ENCODE peak calls at places on chromosomes 12 and 14, in five cellular contexts. K is GM12865; C is CD8-positive, alpha-beta T cell; T is foreskin fibroblast; E is AG04450. D is an unnamed sample.

GRCh38 chr14:61280526-61281185 is 482 bp downstream of the TMEM30B start:
- DNase-seq in K (peak), C (peak), T (peak), E (no peak), D (no peak)

GRCh38 chr14:100740931-100741330 is 14.2 kb downstream of the DLK1 start:
- DNase-seq in K (no peak), C (no peak), T (no peak), E (no peak), D (no peak)

GRCh38 chr14:102928412-102929348 is 6.2 kb downstream of the AMN start:
- DNase-seq in K (peak), C (peak), T (peak), E (no peak), D (peak)

GRCh38 chr12:124655317-124656213 is 88.2 kb upstream of the NCOR2 start:
- DNase-seq in K (no peak), C (no peak), T (peak), E (peak), D (no peak)

GRCh38 chr12:51726931-51727330 is 121.6 kb downstream of the FIGNL2 start:
- DNase-seq in K (no peak), C (no peak), T (peak), E (no peak), D (no peak)

GRCh38 chr14:55129428-55130193 is 559 bp downstream of the LGALS3 start:
- DNase-seq in K (peak), C (peak), T (peak), E (no peak), D (no peak)

GRCh38 chr14:31718585-31718984 is 157.4 kb downstream of the NUBPL start:
- DNase-seq in K (no peak), C (no peak), T (no peak), E (no peak), D (no peak)

GRCh38 chr14:28773917-28774691 is 7.5 kb downstream of the FOXG1 start:
- DNase-seq in K (peak), C (no peak), T (peak), E (no peak), D (no peak)

GRCh38 chr12:75945581-75945980 is 86.0 kb downstream of the PHLDA1 start:
- DNase-seq in K (no peak), C (no peak), T (no peak), E (no peak), D (no peak)

GRCh38 chr12:75944905-75945412 is 86.6 kb downstream of the PHLDA1 start:
- DNase-seq in K (no peak), C (no peak), T (no peak), E (no peak), D (no peak)

GRCh38 chr12:75944097-75944904 is 87.3 kb downstream of the PHLDA1 start:
- DNase-seq in K (peak), C (no peak), T (peak), E (peak), D (peak)

GRCh38 chr12:75943730-75944096 is 87.9 kb downstream of the PHLDA1 start:
- DNase-seq in K (no peak), C (no peak), T (no peak), E (no peak), D (no peak)

DNA sequence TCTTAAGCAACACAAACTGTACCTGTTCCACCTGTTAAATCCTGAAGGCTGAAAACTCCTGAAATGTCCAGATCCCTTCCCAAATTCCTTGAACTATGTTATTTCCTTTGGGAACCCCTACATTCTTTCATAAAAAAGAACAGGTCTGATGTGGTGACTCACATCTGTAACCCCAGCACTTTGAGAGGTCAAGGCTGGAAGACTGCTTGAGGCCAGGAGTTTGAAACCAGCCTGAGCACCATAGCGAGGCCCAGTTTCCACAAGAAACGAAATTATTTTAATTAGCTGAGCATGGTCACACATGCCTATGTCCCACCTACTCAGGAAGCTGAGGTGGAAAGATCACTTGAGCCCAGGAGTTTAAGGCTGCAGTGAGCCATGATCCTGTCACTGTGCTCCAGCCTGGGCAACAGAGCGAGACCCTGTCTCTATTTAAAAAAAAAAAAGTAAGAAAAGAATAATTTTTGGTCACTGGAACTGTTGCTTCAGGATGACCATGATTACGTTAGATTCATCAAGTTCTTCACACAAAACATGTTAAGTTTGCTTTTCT is 84.3 kb downstream of the PHLDA1 start:
- DNase-seq in K (no peak), C (no peak), T (no peak), E (no peak), D (no peak)
- H3K4me3 ChIP-seq in K (no peak), C (no peak), T (no peak), E (no peak), D (no peak)

DNA sequence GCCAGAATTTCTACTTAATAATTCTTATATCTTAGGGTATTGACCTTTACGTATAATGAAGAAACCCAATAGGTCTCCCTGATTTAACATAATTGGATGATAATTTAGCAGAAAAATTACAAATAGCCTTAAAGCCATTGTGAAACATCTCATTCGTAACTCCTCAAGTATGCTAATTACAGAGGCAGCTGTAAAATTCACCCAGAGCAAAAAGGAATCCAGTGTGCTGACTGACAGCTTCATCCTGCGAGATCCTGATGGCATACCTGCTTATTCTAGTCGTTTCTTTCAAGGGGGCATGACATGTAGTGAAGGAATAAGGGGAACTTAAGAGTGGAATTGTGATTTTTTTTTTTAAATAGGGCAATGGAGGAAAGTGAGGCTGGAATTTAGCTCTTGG is 291.5 kb downstream of the FUT8 start:
- DNase-seq in K (no peak), C (no peak), T (peak), E (no peak), D (no peak)
- H3K4me3 ChIP-seq in K (no peak), C (no peak), T (no peak), E (no peak), D (no peak)

DNA sequence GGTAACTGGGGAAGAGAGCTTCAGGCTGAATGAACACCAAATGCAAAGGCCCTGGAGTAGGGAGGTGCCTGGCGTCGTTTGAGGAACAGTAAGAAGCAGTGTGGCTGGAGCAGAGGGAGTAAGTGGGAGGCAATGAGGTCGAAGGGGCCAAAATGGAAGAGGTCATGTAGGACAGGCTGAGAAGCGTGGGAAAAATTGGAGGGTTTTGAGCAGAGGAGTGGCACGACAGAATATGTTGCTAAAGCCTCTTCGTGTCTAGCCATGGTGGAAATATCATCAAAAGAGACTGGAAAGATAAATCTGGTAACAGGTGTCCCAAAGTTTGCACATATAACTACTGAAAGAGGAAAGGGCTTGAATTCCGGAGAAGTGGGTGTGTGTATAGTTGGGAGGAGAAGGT is 1.9 kb downstream of the TRIM9 start:
- DNase-seq in K (no peak), C (no peak), T (no peak), E (no peak), D (no peak)
- H3K4me3 ChIP-seq in K (no peak), C (no peak), T (no peak), E (no peak), D (no peak)

GRCh38 chr12:54161481-54162437 is 27.0 kb downstream of the SMUG1 start:
- DNase-seq in K (no peak), C (no peak), T (peak), E (no peak), D (no peak)
- H3K4me3 ChIP-seq in K (no peak), C (no peak), T (no peak), E (no peak), D (no peak)

GRCh38 chr12:42235426-42235825 is 2.6 kb downstream of the YAF2 start:
- DNase-seq in K (peak), C (no peak), T (no peak), E (no peak), D (no peak)
- H3K4me3 ChIP-seq in K (no peak), C (no peak), T (no peak), E (no peak), D (no peak)

GRCh38 chr12:7638764-7639570 is 26.7 kb downstream of the APOBEC1 start:
- DNase-seq in K (peak), C (peak), T (peak), E (peak), D (peak)
- H3K4me3 ChIP-seq in K (no peak), C (peak), T (peak), E (no peak), D (peak)

DNA sequence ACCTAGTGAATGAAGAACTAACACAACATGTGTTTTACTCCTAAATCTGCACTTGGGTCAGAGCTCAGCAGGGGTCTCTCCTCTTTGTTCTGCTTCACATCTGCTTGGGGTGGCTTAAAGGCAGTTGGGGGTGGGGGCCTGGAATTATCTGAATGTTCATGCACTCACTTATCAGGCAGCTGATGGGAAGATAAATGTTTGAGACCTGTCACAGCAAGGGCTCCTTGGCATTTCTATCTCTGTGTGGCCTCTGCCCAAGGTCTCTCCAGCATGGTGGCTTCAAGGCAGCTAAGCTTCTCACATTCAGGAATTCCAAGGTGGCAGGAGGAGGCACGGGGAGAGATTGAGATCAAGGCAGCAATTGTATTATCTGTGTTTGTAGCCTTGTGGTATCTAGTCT is 6.4 kb upstream of the HMGA2 start:
- DNase-seq in K (no peak), C (no peak), T (no peak), E (no peak), D (no peak)
- H3K4me3 ChIP-seq in K (no peak), C (no peak), T (no peak), E (no peak), D (no peak)

DNA sequence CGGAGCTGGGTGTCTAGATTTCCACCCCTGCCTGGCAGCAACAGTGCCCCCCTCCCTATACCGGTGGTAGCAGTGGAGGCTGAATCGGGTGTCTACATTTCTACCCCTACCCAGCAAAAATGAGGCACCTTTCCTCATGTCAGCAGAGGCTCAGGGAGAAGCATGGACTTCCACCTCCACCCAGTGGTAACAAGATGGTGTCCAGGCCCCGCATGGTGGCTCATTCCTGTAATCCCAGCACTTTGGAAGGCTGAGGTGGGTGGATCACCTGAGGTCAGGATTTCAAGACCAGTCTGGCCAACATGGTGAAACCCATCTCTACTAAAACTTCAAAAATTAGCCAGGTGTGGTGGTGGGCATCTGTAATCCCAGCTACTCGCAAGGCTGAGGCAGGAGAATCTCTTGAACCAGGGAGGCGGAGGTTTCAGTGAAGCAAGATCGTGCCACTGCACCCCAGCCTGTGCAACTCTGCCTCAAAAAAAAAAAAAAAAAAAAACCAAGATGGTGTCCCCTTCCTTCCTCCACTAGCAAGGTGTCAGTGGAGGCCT is 35.5 kb upstream of the OR5AU1 start:
- DNase-seq in K (no peak), C (no peak), T (no peak), E (no peak), D (no peak)
- H3K4me3 ChIP-seq in K (peak), C (peak), T (peak), E (no peak), D (peak)

D was measured in Jurkat, Clone E6-1.